ENCODE peak calls at places on chromosomes 1 and 21, in four cellular contexts. L, T, P and F are unnamed samples. For H3K4me1, the result is how much of the 10 kb centered on the place peaks cover.

GRCh38 chr1:213017447-213018273 is 2.0 kb upstream of the ANGEL2 start:
- DNase-seq in L (no peak), T (no peak), P (no peak), F (peak)

GRCh38 chr1:67479146-67479891 is 49.1 kb upstream of the SERBP1 start:
- DNase-seq in L (no peak), T (no peak), P (peak), F (peak)

GRCh38 chr1:32332290-32333079 is 3.5 kb downstream of the MARCKSL1 start:
- DNase-seq in L (no peak), T (no peak), P (no peak), F (peak)

GRCh38 chr1:30950700-30951099 is 42.1 kb upstream of the SDC3 start:
- DNase-seq in L (no peak), T (no peak), P (no peak), F (no peak)

GRCh38 chr21:34908424-34909055 is 140.6 kb downstream of the RUNX1 start:
- DNase-seq in L (no peak), T (no peak), P (no peak), F (peak)

GRCh38 chr1:225886159-225887029 is 2.6 kb downstream of the LEFTY1 start:
- DNase-seq in L (no peak), T (no peak), P (no peak), F (peak)

GRCh38 chr1:17875171-17875881 is 120.2 kb downstream of the ACTL8 start:
- DNase-seq in L (no peak), T (no peak), P (no peak), F (peak)

GRCh38 chr1:167940264-167940663 is 3.4 kb upstream of the MPC2 start:
- DNase-seq in L (no peak), T (no peak), P (no peak), F (no peak)

GRCh38 chr1:227556288-227556687 is 7.1 kb upstream of the ZNF678 start:
- DNase-seq in L (no peak), T (no peak), P (no peak), F (no peak)

GRCh38 chr1:228226956-228227791 is 19.3 kb downstream of the OBSCN start:
- DNase-seq in L (no peak), T (no peak), P (no peak), F (peak)

GRCh38 chr1:243253927-243254232 is 1.2 kb downstream of the CEP170 start:
- DNase-seq in L (no peak), T (no peak), P (no peak), F (peak)

GRCh38 chr1:4984841-4985240 is 330.4 kb downstream of the AJAP1 start:
- DNase-seq in L (no peak), T (no peak), P (no peak), F (no peak)

GRCh38 chr1:33161061-33161681 is 20.7 kb downstream of the TRIM62 start:
- DNase-seq in L (no peak), T (no peak), P (no peak), F (no peak)

GRCh38 chr1:2351723-2352122 is 39.6 kb downstream of the MORN1 start:
- DNase-seq in L (no peak), T (no peak), P (peak), F (no peak)

GRCh38 chr1:9744106-9744799 is 79.5 kb downstream of the CLSTN1 start:
- DNase-seq in L (no peak), T (no peak), P (no peak), F (no peak)

GRCh38 chr1:198153804-198154203 is 3.0 kb upstream of the NEK7 start:
- DNase-seq in L (no peak), T (no peak), P (no peak), F (no peak)

GRCh38 chr1:110163591-110163990 is 13.3 kb downstream of the SLC6A17 start:
- DNase-seq in L (no peak), T (no peak), P (peak), F (no peak)

GRCh38 chr1:167216809-167217208 is 3.9 kb upstream of the POU2F1 start:
- DNase-seq in L (no peak), T (no peak), P (no peak), F (no peak)

GRCh38 chr1:174692313-174692712 is 244.5 kb downstream of the GPR52 start:
- DNase-seq in L (no peak), T (no peak), P (no peak), F (peak)

GRCh38 chr1:228276361-228276831 is 68.6 kb downstream of the OBSCN start:
- DNase-seq in L (no peak), T (no peak), P (peak), F (no peak)

GRCh38 chr1:82161651-82162238 is 361.0 kb downstream of the ADGRL2 start:
- DNase-seq in L (no peak), T (no peak), P (no peak), F (peak)

GRCh38 chr21:33229776-33230517 is at the start of gene IFNAR2:
- DNase-seq in L (no peak), T (peak), P (peak), F (peak)

GRCh38 chr1:154574715-154575114 is 7.1 kb downstream of the CHRNB2 start:
- DNase-seq in L (no peak), T (no peak), P (no peak), F (peak)

GRCh38 chr1:235867903-235868469 is 1.3 kb upstream of the LYST start:
- DNase-seq in L (no peak), T (no peak), P (no peak), F (no peak)

GRCh38 chr1:208387908-208388756 is 143.9 kb upstream of the PLXNA2 start:
- DNase-seq in L (no peak), T (no peak), P (no peak), F (no peak)

GRCh38 chr1:154878371-154879355 is 8.6 kb upstream of the KCNN3 start:
- DNase-seq in L (peak), T (peak), P (peak), F (peak)

GRCh38 chr1:32361674-32362473 is 411 bp downstream of the FAM229A start:
- DNase-seq in L (no peak), T (no peak), P (peak), F (no peak)

GRCh38 chr1:241229711-241230110 is 127.3 kb downstream of the RGS7 start:
- DNase-seq in L (no peak), T (no peak), P (no peak), F (no peak)

GRCh38 chr1:41268154-41268770 is 26.2 kb upstream of the SCMH1 start:
- DNase-seq in L (peak), T (peak), P (peak), F (peak)

GRCh38 chr21:35342440-35342839 is 293.3 kb upstream of the RUNX1 start:
- DNase-seq in L (no peak), T (no peak), P (no peak), F (peak)

GRCh38 chr1:227563319-227564201 is at the start of gene ZNF678:
- DNase-seq in L (peak), T (peak), P (peak), F (peak)

GRCh38 chr1:58754683-58755467 is 29.0 kb downstream of the JUN start:
- DNase-seq in L (no peak), T (no peak), P (no peak), F (no peak)

DNA sequence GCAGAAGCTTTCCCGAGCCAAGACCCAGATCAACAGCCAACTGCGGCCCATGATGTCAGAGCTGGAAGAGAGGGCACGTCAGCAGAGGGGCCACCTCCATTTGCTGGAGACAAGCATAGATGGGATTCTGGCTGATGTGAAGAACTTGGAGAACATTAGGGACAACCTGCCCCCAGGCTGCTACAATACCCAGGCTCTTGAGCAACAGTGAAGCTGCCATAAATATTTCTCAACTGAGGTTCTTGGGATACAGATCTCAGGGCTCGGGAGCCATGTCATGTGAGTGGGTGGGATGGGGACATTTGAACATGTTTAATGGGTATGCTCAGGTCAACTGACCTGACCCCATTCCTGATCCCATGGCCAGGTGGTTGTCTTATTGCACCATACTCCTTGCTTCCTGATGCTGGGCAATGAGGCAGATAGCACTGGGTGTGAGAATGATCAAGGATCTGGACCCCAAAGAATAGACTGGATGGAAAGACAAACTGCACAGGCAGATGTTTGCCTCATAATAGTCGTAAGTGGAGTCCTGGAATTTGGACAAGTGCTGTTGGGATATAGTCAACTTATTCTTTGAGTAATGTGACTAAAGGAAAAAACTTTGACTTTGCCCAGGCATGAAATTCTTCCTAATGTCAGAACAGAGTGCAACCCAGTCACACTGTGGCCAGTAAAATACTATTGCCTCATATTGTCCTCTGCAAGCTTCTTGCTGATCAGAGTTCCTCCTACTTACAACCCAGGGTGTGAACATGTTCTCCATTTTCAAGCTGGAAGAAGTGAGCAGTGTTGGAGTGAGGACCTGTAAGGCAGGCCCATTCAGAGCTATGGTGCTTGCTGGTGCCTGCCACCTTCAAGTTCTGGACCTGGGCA is 57.4 kb downstream of the LAMC2 start:
- DNase-seq in L (no peak), T (peak), P (peak), F (no peak)
- H3K27ac ChIP-seq in L (no peak), T (peak), P (peak), F (no peak)

GRCh38 chr1:204514841-204515240 is 1.4 kb upstream of the MDM4 start:
- DNase-seq in L (no peak), T (no peak), P (no peak), F (no peak)
- H3K4me1 ChIP-seq in L (under half), T (under half), P (under half), F (under half)

GRCh38 chr1:21174230-21174629 is 2.5 kb downstream of the EIF4G3 start:
- DNase-seq in L (no peak), T (no peak), P (no peak), F (no peak)
- H3K4me3 ChIP-seq in L (peak), T (peak), P (peak), F (peak)

GRCh38 chr1:156882543-156882942 is 11.0 kb upstream of the PEAR1 start:
- DNase-seq in L (no peak), T (no peak), P (no peak), F (no peak)

GRCh38 chr1:156881101-156881500 is 12.4 kb upstream of the PEAR1 start:
- DNase-seq in L (no peak), T (no peak), P (no peak), F (no peak)

GRCh38 chr1:156879876-156880275 is 13.6 kb upstream of the PEAR1 start:
- DNase-seq in L (no peak), T (no peak), P (no peak), F (no peak)

GRCh38 chr1:156881663-156882062 is 11.9 kb upstream of the PEAR1 start:
- DNase-seq in L (no peak), T (no peak), P (no peak), F (no peak)

GRCh38 chr1:156880473-156880872 is 13.0 kb upstream of the PEAR1 start:
- DNase-seq in L (no peak), T (no peak), P (no peak), F (no peak)
- H3K27ac ChIP-seq in L (no peak), T (no peak), P (no peak), F (no peak)

DNA sequence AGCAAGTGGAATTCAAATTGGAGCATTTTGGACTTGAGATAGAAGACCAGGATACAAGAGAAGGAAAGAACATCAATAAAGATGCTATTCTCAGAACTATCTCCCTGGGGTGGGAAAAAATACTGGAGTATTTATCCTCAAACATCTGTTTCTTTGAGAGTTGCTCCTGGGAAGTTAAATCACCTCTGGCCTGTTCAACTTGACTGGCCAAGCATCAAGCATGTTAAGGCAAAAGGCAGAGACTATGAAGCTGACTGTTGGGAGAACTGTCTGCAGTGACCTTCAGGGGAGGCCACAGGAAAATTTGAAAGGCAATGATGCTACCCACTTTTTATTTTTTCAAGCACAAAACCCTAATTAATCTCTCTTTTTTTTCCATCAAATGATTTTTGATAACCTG is 239.0 kb downstream of the NTNG1 start:
- DNase-seq in L (no peak), T (no peak), P (no peak), F (no peak)
- H3K4me1 ChIP-seq in L (under half), T (under half), P (under half), F (under half)